ENCODE peak calls at places on chromosome 4, in six cellular contexts. R, I, J, P, Z and L are unnamed samples.

GRCh38 chr4:80471701-80472100 is 136.2 kb downstream of the CFAP299 start:
- DNase-seq in R (no peak), I (peak), J (no peak), P (peak), Z (peak), L (peak)

GRCh38 chr4:179585761-179586160 is 2143.5 kb upstream of the AGA start:
- DNase-seq in R (no peak), I (no peak), J (no peak), P (no peak), Z (no peak), L (no peak)

GRCh38 chr4:48778431-48779094 is 1.5 kb downstream of the FRYL start:
- DNase-seq in R (no peak), I (peak), J (peak), P (no peak), Z (no peak), L (no peak)

GRCh38 chr4:91113130-91113706 is 986.0 kb downstream of the CCSER1 start:
- DNase-seq in R (no peak), I (peak), J (peak), P (no peak), Z (peak), L (no peak)

GRCh38 chr4:7026107-7026506 is 17.1 kb upstream of the TADA2B start:
- DNase-seq in R (no peak), I (no peak), J (no peak), P (no peak), Z (no peak), L (no peak)

GRCh38 chr4:22877653-22878052 is 184.9 kb downstream of the GBA3 start:
- DNase-seq in R (no peak), I (no peak), J (no peak), P (peak), Z (no peak), L (no peak)

GRCh38 chr4:185811509-185812364 is at the start of gene SORBS2:
- DNase-seq in R (no peak), I (peak), J (no peak), P (peak), Z (peak), L (no peak)

GRCh38 chr4:170139764-170140163 is 50.0 kb upstream of the AADAT start:
- DNase-seq in R (no peak), I (peak), J (no peak), P (no peak), Z (no peak), L (no peak)

GRCh38 chr4:150867148-150867547 is 147.9 kb downstream of the LRBA start:
- DNase-seq in R (peak), I (peak), J (peak), P (no peak), Z (peak), L (peak)

GRCh38 chr4:182143086-182143821 is 99.9 kb upstream of the TENM3 start:
- DNase-seq in R (no peak), I (peak), J (no peak), P (no peak), Z (peak), L (no peak)

GRCh38 chr4:142595222-142595871 is 250.8 kb downstream of the INPP4B start:
- DNase-seq in R (no peak), I (no peak), J (no peak), P (no peak), Z (no peak), L (no peak)

GRCh38 chr4:182309877-182310276 is 66.7 kb downstream of the TENM3 start:
- DNase-seq in R (no peak), I (no peak), J (no peak), P (no peak), Z (no peak), L (no peak)

GRCh38 chr4:187550256-187550950 is 445.2 kb upstream of the ZFP42 start:
- DNase-seq in R (no peak), I (no peak), J (no peak), P (no peak), Z (no peak), L (no peak)

GRCh38 chr4:173185832-173186545 is 17.4 kb downstream of the GALNT7 start:
- DNase-seq in R (no peak), I (peak), J (peak), P (no peak), Z (no peak), L (no peak)

GRCh38 chr4:85929926-85930325 is 429.9 kb downstream of the MAPK10 start:
- DNase-seq in R (no peak), I (no peak), J (peak), P (peak), Z (peak), L (no peak)

GRCh38 chr4:119656986-119657635 is 28.5 kb upstream of the PDE5A start:
- DNase-seq in R (no peak), I (no peak), J (peak), P (no peak), Z (no peak), L (no peak)

GRCh38 chr4:38664704-38665401 is 854 bp downstream of the KLF3 start:
- DNase-seq in R (no peak), I (peak), J (peak), P (peak), Z (peak), L (no peak)

GRCh38 chr4:13548984-13549546 is 4.8 kb upstream of the NKX3-2 start:
- DNase-seq in R (peak), I (peak), J (peak), P (peak), Z (peak), L (no peak)

GRCh38 chr4:1329408-1330371 is 17.3 kb upstream of the UVSSA start:
- DNase-seq in R (no peak), I (peak), J (no peak), P (peak), Z (no peak), L (peak)

GRCh38 chr4:26325191-26325590 is 4.4 kb downstream of the RBPJ start:
- DNase-seq in R (no peak), I (peak), J (no peak), P (no peak), Z (peak), L (no peak)

GRCh38 chr4:2937146-2937857 is 25.9 kb downstream of the NOP14 start:
- DNase-seq in R (no peak), I (no peak), J (no peak), P (peak), Z (no peak), L (peak)

GRCh38 chr4:119118397-119118796 is 17.2 kb upstream of the MYOZ2 start:
- DNase-seq in R (no peak), I (no peak), J (peak), P (no peak), Z (no peak), L (no peak)

GRCh38 chr4:127810551-127810950 is 28.4 kb downstream of the HSPA4L start:
- DNase-seq in R (no peak), I (no peak), J (no peak), P (no peak), Z (no peak), L (no peak)

DNA sequence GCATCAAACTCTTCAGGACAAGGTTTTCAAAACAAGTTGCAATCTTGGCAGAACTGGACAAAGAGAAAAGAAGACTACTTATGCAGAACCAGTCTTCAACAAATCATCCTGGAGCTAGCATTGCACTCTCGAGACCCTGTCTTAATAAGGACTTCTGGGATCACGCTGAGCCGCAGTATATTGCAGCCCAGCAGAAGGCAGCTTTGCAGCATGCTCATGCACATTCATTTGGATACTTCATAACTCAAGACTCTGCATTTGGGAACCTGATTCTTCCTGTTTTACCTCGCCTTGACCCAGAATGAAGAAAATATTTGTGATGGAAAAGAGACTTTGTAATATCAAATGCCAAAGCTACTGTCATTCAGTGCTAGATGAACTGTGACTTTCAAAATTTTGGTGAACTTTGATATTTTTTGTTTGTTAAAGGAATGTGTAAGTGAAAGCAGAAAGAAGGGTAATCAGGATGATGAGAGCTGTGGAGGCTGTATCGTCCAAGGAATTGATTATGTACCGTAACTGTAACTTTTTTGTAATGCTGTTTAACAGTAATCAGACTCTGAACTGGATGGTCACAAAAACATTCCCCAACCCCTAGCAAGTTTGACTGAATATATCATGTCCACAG is 27.2 kb downstream of the HSPA4L start:
- DNase-seq in R (no peak), I (peak), J (peak), P (no peak), Z (peak), L (no peak)
- TF ChIP-seq CTCF in R (no peak), I (peak), J (peak), P (no peak), Z (peak), L (no peak)

GRCh38 chr4:168514249-168514852 is 17.5 kb downstream of the PALLD start:
- DNase-seq in R (peak), I (peak), J (peak), P (no peak), Z (peak), L (no peak)
- TF ChIP-seq CTCF in R (peak), I (no peak), J (no peak), P (peak), Z (peak), L (peak)

GRCh38 chr4:75672461-75673026 is 667 bp downstream of the G3BP2 start:
- DNase-seq in R (no peak), I (peak), J (peak), P (peak), Z (peak), L (no peak)
- TF ChIP-seq CTCF in R (no peak), I (no peak), J (no peak), P (no peak), Z (no peak), L (no peak)

GRCh38 chr4:103802766-103803165 is 83.0 kb upstream of the TACR3 start:
- DNase-seq in R (no peak), I (no peak), J (no peak), P (no peak), Z (peak), L (no peak)
- TF ChIP-seq CTCF in R (no peak), I (no peak), J (no peak), P (no peak), Z (peak), L (no peak)

GRCh38 chr4:103199009-103199408 is 866 bp upstream of the CENPE start:
- DNase-seq in R (no peak), I (no peak), J (no peak), P (no peak), Z (no peak), L (no peak)

GRCh38 chr4:103201724-103202123 is 3.6 kb upstream of the CENPE start:
- DNase-seq in R (no peak), I (no peak), J (no peak), P (no peak), Z (peak), L (no peak)

GRCh38 chr4:103201254-103201653 is 3.1 kb upstream of the CENPE start:
- DNase-seq in R (no peak), I (no peak), J (no peak), P (no peak), Z (no peak), L (no peak)

GRCh38 chr4:103207673-103208072 is 9.5 kb upstream of the CENPE start:
- DNase-seq in R (no peak), I (no peak), J (no peak), P (no peak), Z (peak), L (no peak)

DNA sequence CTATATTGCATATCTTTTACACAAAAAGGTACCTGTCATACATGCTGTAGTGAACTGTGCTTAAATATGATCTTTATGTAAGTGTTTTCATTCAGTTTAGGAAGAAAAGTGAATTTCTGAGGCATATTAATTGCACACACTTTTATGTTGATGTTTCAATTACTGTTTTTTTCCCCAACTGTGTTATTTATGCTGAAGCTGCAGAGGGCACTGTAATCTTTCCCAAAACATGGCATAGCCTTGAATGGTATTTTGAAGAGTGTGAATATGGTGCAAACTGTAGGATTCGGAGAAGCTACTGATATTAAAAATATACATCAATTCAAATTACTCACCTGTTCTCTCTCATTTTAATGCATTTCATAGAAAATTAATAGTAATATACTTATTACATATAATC is 6.0 kb upstream of the CENPE start:
- DNase-seq in R (no peak), I (peak), J (peak), P (no peak), Z (peak), L (no peak)
- TF ChIP-seq CTCF in R (peak), I (peak), J (peak), P (no peak), Z (peak), L (peak)